ENCODE peak calls at places on chromosomes 4 and X, in six cellular contexts. One of them, this sample, is unnamed.

GRCh38 chr4:15400911-15401671 is 26.7 kb upstream of the C1QTNF7 start:
- DNase-seq in HTR-8/SVneo: peak; percentile 33
- DNase-seq in RWPE1: peak; percentile 72
- DNase-seq in right cardiac atrium: peak; percentile 81
- DNase-seq in activated gamma-delta T cell treated with Interleukin-2 at 50 U/mL for 16 hours: peak; percentile 22
- DNase-seq in MCF 10A: peak; percentile 92
- DNase-seq in this sample: no peak

GRCh38 chrX:129646721-129647587 is 7.8 kb downstream of the APLN start:
- DNase-seq in right cardiac atrium: no peak
- DNase-seq in activated gamma-delta T cell treated with Interleukin-2 at 50 U/mL for 16 hours: no peak
- DNase-seq in MCF 10A: no peak
- DNase-seq in RWPE1: no peak
- DNase-seq in HTR-8/SVneo: no peak
- DNase-seq in this sample: no peak

GRCh38 chr4:18007625-18008024 is 13.9 kb downstream of the LCORL start:
- DNase-seq in RWPE1: no peak
- DNase-seq in MCF 10A: no peak
- DNase-seq in activated gamma-delta T cell treated with Interleukin-2 at 50 U/mL for 16 hours: no peak
- DNase-seq in HTR-8/SVneo: no peak
- DNase-seq in right cardiac atrium: no peak
- DNase-seq in this sample: no peak

GRCh38 chrX:17226736-17227135 is 148.3 kb upstream of the NHS start:
- DNase-seq in right cardiac atrium: no peak
- DNase-seq in RWPE1: no peak
- DNase-seq in HTR-8/SVneo: no peak
- DNase-seq in activated gamma-delta T cell treated with Interleukin-2 at 50 U/mL for 16 hours: no peak
- DNase-seq in MCF 10A: no peak
- DNase-seq in this sample: no peak

GRCh38 chrX:96843566-96843965 is 40.1 kb upstream of the RPA4 start:
- DNase-seq in MCF 10A: no peak
- DNase-seq in right cardiac atrium: peak; percentile 25
- DNase-seq in RWPE1: no peak
- DNase-seq in activated gamma-delta T cell treated with Interleukin-2 at 50 U/mL for 16 hours: no peak
- DNase-seq in HTR-8/SVneo: no peak
- DNase-seq in this sample: no peak

GRCh38 chr4:24657768-24658617 is 73.6 kb upstream of the DHX15 start:
- DNase-seq in activated gamma-delta T cell treated with Interleukin-2 at 50 U/mL for 16 hours: no peak
- DNase-seq in right cardiac atrium: peak; percentile 70
- DNase-seq in HTR-8/SVneo: no peak
- DNase-seq in RWPE1: peak; percentile 82
- DNase-seq in MCF 10A: peak; percentile 94
- DNase-seq in this sample: no peak

GRCh38 chr4:44256414-44256813 is 192.2 kb downstream of the KCTD8 start:
- DNase-seq in right cardiac atrium: no peak
- DNase-seq in activated gamma-delta T cell treated with Interleukin-2 at 50 U/mL for 16 hours: no peak
- DNase-seq in RWPE1: no peak
- DNase-seq in HTR-8/SVneo: no peak
- DNase-seq in MCF 10A: peak; percentile 4
- DNase-seq in this sample: no peak

GRCh38 chrX:71178908-71179307 is 34.3 kb downstream of the NLGN3 start:
- DNase-seq in right cardiac atrium: peak; percentile 70
- DNase-seq in activated gamma-delta T cell treated with Interleukin-2 at 50 U/mL for 16 hours: peak; percentile 45
- DNase-seq in RWPE1: peak; percentile 41
- DNase-seq in MCF 10A: peak; percentile 69
- DNase-seq in HTR-8/SVneo: peak; percentile 70
- DNase-seq in this sample: peak; percentile 9

GRCh38 chrX:155132110-155132509 is 60.8 kb downstream of the BRCC3 start:
- DNase-seq in right cardiac atrium: no peak
- DNase-seq in activated gamma-delta T cell treated with Interleukin-2 at 50 U/mL for 16 hours: no peak
- DNase-seq in MCF 10A: no peak
- DNase-seq in HTR-8/SVneo: no peak
- DNase-seq in RWPE1: no peak
- DNase-seq in this sample: no peak

GRCh38 chr4:39259571-39260330 is 77.4 kb downstream of the WDR19 start:
- DNase-seq in right cardiac atrium: no peak
- DNase-seq in HTR-8/SVneo: no peak
- DNase-seq in MCF 10A: no peak
- DNase-seq in activated gamma-delta T cell treated with Interleukin-2 at 50 U/mL for 16 hours: no peak
- DNase-seq in RWPE1: no peak
- DNase-seq in this sample: no peak

GRCh38 chr4:21948347-21949072 is at the start of gene KCNIP4:
- DNase-seq in activated gamma-delta T cell treated with Interleukin-2 at 50 U/mL for 16 hours: no peak
- DNase-seq in right cardiac atrium: no peak
- DNase-seq in HTR-8/SVneo: peak; percentile 31
- DNase-seq in RWPE1: peak; percentile 25
- DNase-seq in MCF 10A: no peak
- DNase-seq in this sample: no peak

GRCh38 chr4:184103755-184104367 is 113.8 kb downstream of the ENPP6 start:
- DNase-seq in HTR-8/SVneo: no peak
- DNase-seq in RWPE1: no peak
- DNase-seq in activated gamma-delta T cell treated with Interleukin-2 at 50 U/mL for 16 hours: no peak
- DNase-seq in right cardiac atrium: peak; percentile 62
- DNase-seq in MCF 10A: no peak
- DNase-seq in this sample: no peak

GRCh38 chr4:7193040-7193958 is 961 bp downstream of the SORCS2 start:
- DNase-seq in RWPE1: no peak
- DNase-seq in activated gamma-delta T cell treated with Interleukin-2 at 50 U/mL for 16 hours: no peak
- DNase-seq in MCF 10A: no peak
- DNase-seq in HTR-8/SVneo: no peak
- DNase-seq in right cardiac atrium: peak; percentile 65
- DNase-seq in this sample: peak; percentile 55

GRCh38 chr4:155972098-155972497 is 18.4 kb upstream of the CTSO start:
- DNase-seq in right cardiac atrium: no peak
- DNase-seq in RWPE1: no peak
- DNase-seq in HTR-8/SVneo: peak; percentile 24
- DNase-seq in MCF 10A: peak; percentile 18
- DNase-seq in activated gamma-delta T cell treated with Interleukin-2 at 50 U/mL for 16 hours: no peak
- DNase-seq in this sample: no peak